ENCODE peak calls at places on chromosomes 2 and 18, in four cellular contexts. One of them, this sample, is unnamed.

GRCh38 chr2:86510436-86510933 is 52.8 kb downstream of the CHMP3 start:
- DNase-seq in HCT116: no peak
- DNase-seq in neural crest cell: no peak
- DNase-seq in BJ: no peak
- DNase-seq in this sample: no peak

GRCh38 chr2:189347540-189347939 is 93.7 kb upstream of the WDR75 start:
- DNase-seq in HCT116: peak
- DNase-seq in neural crest cell: no peak
- DNase-seq in BJ: peak
- DNase-seq in this sample: no peak

GRCh38 chr2:99401841-99402240 is 64.7 kb downstream of the EIF5B start:
- DNase-seq in HCT116: no peak
- DNase-seq in neural crest cell: no peak
- DNase-seq in BJ: no peak
- DNase-seq in this sample: no peak

GRCh38 chr2:54549912-54550518 is 93.9 kb downstream of the SPTBN1 start:
- DNase-seq in HCT116: no peak
- DNase-seq in neural crest cell: no peak
- DNase-seq in BJ: no peak
- DNase-seq in this sample: no peak

GRCh38 chr2:133324150-133324561 is 244.1 kb downstream of the NCKAP5 start:
- DNase-seq in HCT116: no peak
- DNase-seq in neural crest cell: no peak
- DNase-seq in BJ: peak
- DNase-seq in this sample: no peak

GRCh38 chr2:223724831-223725230 is 112.6 kb downstream of the AP1S3 start:
- DNase-seq in HCT116: no peak
- DNase-seq in neural crest cell: no peak
- DNase-seq in BJ: no peak
- DNase-seq in this sample: no peak

GRCh38 chr2:25894135-25894830 is 16.0 kb upstream of the ASXL2 start:
- DNase-seq in HCT116: no peak
- DNase-seq in neural crest cell: no peak
- DNase-seq in BJ: no peak
- DNase-seq in this sample: no peak

GRCh38 chr18:44601447-44601846 is 79.2 kb upstream of the SETBP1 start:
- DNase-seq in HCT116: no peak
- DNase-seq in neural crest cell: no peak
- DNase-seq in BJ: peak
- DNase-seq in this sample: no peak

GRCh38 chr2:195270466-195270865 is 386.6 kb upstream of the SLC39A10 start:
- DNase-seq in HCT116: no peak
- DNase-seq in neural crest cell: no peak
- DNase-seq in BJ: no peak
- DNase-seq in this sample: no peak

GRCh38 chr2:101341421-101341820 is 32.9 kb upstream of the RNF149 start:
- DNase-seq in HCT116: no peak
- DNase-seq in neural crest cell: no peak
- DNase-seq in BJ: no peak
- DNase-seq in this sample: no peak

GRCh38 chr2:38466849-38467767 is 90.0 kb upstream of the ATL2 start:
- DNase-seq in HCT116: no peak
- DNase-seq in neural crest cell: no peak
- DNase-seq in BJ: no peak
- DNase-seq in this sample: no peak

GRCh38 chr2:176612736-176613135 is 343.5 kb downstream of the MTX2 start:
- DNase-seq in HCT116: no peak
- DNase-seq in neural crest cell: no peak
- DNase-seq in BJ: no peak
- DNase-seq in this sample: no peak

GRCh38 chr2:108612514-108613183 is 78.4 kb downstream of the LIMS1 start:
- DNase-seq in HCT116: no peak
- DNase-seq in neural crest cell: no peak
- DNase-seq in BJ: no peak
- DNase-seq in this sample: no peak

GRCh38 chr2:127843677-127844076 is 14.3 kb downstream of the POLR2D start:
- DNase-seq in HCT116: no peak
- DNase-seq in neural crest cell: no peak
- DNase-seq in BJ: no peak
- DNase-seq in this sample: no peak

GRCh38 chr2:38529208-38529607 is 73.5 kb downstream of the HNRNPLL start:
- DNase-seq in HCT116: no peak
- DNase-seq in neural crest cell: no peak
- DNase-seq in BJ: no peak
- DNase-seq in this sample: no peak

GRCh38 chr2:103396152-103396551 is 634.3 kb downstream of the TMEM182 start:
- DNase-seq in HCT116: no peak
- DNase-seq in neural crest cell: no peak
- DNase-seq in BJ: no peak
- DNase-seq in this sample: no peak

GRCh38 chr2:173898178-173898668 is 67.0 kb downstream of the SP3 start:
- DNase-seq in HCT116: no peak
- DNase-seq in neural crest cell: no peak
- DNase-seq in BJ: no peak
- DNase-seq in this sample: no peak

GRCh38 chr2:189350515-189351209 is 90.6 kb upstream of the WDR75 start:
- DNase-seq in HCT116: no peak
- DNase-seq in neural crest cell: no peak
- DNase-seq in BJ: peak
- DNase-seq in this sample: no peak

GRCh38 chr18:79394438-79395307 is 1.1 kb upstream of the NFATC1 start:
- DNase-seq in HCT116: no peak
- DNase-seq in neural crest cell: no peak
- DNase-seq in BJ: no peak
- DNase-seq in this sample: peak

GRCh38 chr2:148812306-148812705 is 62.7 kb upstream of the KIF5C start:
- DNase-seq in HCT116: no peak
- DNase-seq in neural crest cell: no peak
- DNase-seq in BJ: no peak
- DNase-seq in this sample: no peak

GRCh38 chr2:20633794-20634259 is 17.1 kb downstream of the HS1BP3 start:
- DNase-seq in HCT116: no peak
- DNase-seq in neural crest cell: no peak
- DNase-seq in BJ: no peak
- DNase-seq in this sample: peak

GRCh38 chr2:100180503-100180902 is 38.1 kb upstream of the AFF3 start:
- DNase-seq in HCT116: no peak
- DNase-seq in neural crest cell: no peak
- DNase-seq in BJ: no peak
- DNase-seq in this sample: no peak

GRCh38 chr2:1670636-1671035 is 73.7 kb downstream of the PXDN start:
- DNase-seq in HCT116: no peak
- DNase-seq in neural crest cell: no peak
- DNase-seq in BJ: no peak
- DNase-seq in this sample: no peak

GRCh38 chr2:81545626-81546025 is 1241.1 kb upstream of the LRRTM1 start:
- DNase-seq in HCT116: no peak
- DNase-seq in neural crest cell: no peak
- DNase-seq in BJ: no peak
- DNase-seq in this sample: no peak

GRCh38 chr2:130376433-130377293 is 20.8 kb downstream of the PTPN18 start:
- DNase-seq in HCT116: no peak
- DNase-seq in neural crest cell: no peak
- DNase-seq in BJ: no peak
- DNase-seq in this sample: no peak

GRCh38 chr2:25131253-25131566 is 37.2 kb downstream of the POMC start:
- DNase-seq in HCT116: no peak
- DNase-seq in neural crest cell: no peak
- DNase-seq in BJ: no peak
- DNase-seq in this sample: no peak

GRCh38 chr2:23427350-23427749 is 42.4 kb downstream of the KLHL29 start:
- DNase-seq in HCT116: no peak
- DNase-seq in neural crest cell: no peak
- DNase-seq in BJ: no peak
- DNase-seq in this sample: no peak

GRCh38 chr2:170985407-170985806 is 56.4 kb downstream of the GORASP2 start:
- DNase-seq in HCT116: no peak
- DNase-seq in neural crest cell: no peak
- DNase-seq in BJ: no peak
- DNase-seq in this sample: no peak

GRCh38 chr2:217890445-217890844 is 112.3 kb downstream of the TNS1 start:
- DNase-seq in HCT116: no peak
- DNase-seq in neural crest cell: no peak
- DNase-seq in BJ: no peak
- DNase-seq in this sample: no peak

GRCh38 chr2:12080360-12080759 is 333.9 kb downstream of the LPIN1 start:
- DNase-seq in HCT116: no peak
- DNase-seq in neural crest cell: no peak
- DNase-seq in BJ: no peak
- DNase-seq in this sample: no peak

GRCh38 chr2:134919360-134920210 is 963 bp downstream of the CCNT2 start:
- DNase-seq in HCT116: no peak
- DNase-seq in neural crest cell: peak
- DNase-seq in BJ: no peak
- DNase-seq in this sample: no peak

GRCh38 chr2:49360051-49360767 is 205.9 kb upstream of the FSHR start:
- DNase-seq in HCT116: no peak
- DNase-seq in neural crest cell: no peak
- DNase-seq in BJ: no peak
- DNase-seq in this sample: no peak

DNA sequence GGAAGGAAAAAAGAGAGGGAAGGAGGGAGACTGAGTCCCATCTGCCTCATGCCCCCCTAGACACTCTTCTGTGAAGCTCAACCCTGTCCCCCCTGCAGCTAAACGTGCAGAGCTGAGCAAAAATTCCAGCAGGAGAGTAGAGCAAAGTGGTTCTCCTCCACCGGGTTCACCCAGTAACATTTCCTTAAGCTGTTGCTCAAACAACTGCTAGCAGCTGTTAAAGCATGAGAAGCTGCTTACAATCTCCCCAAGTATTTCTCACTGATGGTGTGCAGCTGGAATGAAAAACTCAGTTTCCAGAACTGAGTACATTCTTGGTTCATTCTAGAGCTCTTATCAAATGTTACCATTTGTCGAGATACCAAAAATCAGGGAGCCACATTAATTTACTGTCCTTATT is 92.4 kb downstream of the STK39 start:
- DNase-seq in HCT116: no peak
- DNase-seq in neural crest cell: no peak
- DNase-seq in BJ: no peak
- DNase-seq in this sample: no peak
- TF ChIP-seq CTCF in HCT116: no peak
- TF ChIP-seq CTCF in neural crest cell: no peak
- TF ChIP-seq CTCF in BJ: no peak
- TF ChIP-seq CTCF in this sample: no peak

DNA sequence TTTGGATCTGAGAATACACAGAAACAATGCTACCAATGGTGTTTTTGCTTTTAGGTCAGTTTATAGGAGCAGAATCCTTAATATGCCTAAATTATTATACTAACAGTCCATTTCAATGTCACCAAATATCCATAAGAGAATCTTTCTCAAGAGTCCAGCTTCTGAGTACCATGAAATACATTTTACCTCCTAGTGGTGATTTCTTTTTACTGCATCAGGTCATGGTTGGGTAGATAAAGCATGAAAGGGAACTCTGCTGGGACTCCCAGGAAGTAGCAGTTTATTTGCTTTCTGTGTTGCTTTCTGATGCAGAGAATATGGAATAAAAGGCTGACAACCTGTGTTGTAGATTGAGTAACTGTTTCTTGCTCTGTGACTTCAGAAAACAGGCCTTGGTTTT is 115.6 kb downstream of the PPP1R1C start:
- DNase-seq in HCT116: no peak
- DNase-seq in neural crest cell: no peak
- DNase-seq in BJ: no peak
- DNase-seq in this sample: no peak
- TF ChIP-seq CTCF in HCT116: peak
- TF ChIP-seq CTCF in neural crest cell: peak
- TF ChIP-seq CTCF in BJ: peak
- TF ChIP-seq CTCF in this sample: peak

GRCh38 chr2:235305678-235306077 is 188.2 kb upstream of the AGAP1 start:
- DNase-seq in HCT116: no peak
- DNase-seq in neural crest cell: no peak
- DNase-seq in BJ: no peak
- DNase-seq in this sample: no peak

GRCh38 chr2:235312571-235312970 is 181.3 kb upstream of the AGAP1 start:
- DNase-seq in HCT116: no peak
- DNase-seq in neural crest cell: no peak
- DNase-seq in BJ: no peak
- DNase-seq in this sample: no peak

GRCh38 chr2:235314371-235314915 is 179.4 kb upstream of the AGAP1 start:
- DNase-seq in HCT116: no peak
- DNase-seq in neural crest cell: no peak
- DNase-seq in BJ: no peak
- DNase-seq in this sample: no peak

GRCh38 chr2:235311044-235311443 is 182.8 kb upstream of the AGAP1 start:
- DNase-seq in HCT116: no peak
- DNase-seq in neural crest cell: no peak
- DNase-seq in BJ: no peak
- DNase-seq in this sample: no peak
- TF ChIP-seq CTCF in HCT116: no peak
- TF ChIP-seq CTCF in neural crest cell: no peak
- TF ChIP-seq CTCF in BJ: no peak
- TF ChIP-seq CTCF in this sample: no peak

GRCh38 chr2:42359894-42360483 is 1.0 kb downstream of the COX7A2L start:
- DNase-seq in HCT116: no peak
- DNase-seq in neural crest cell: no peak
- DNase-seq in BJ: no peak
- DNase-seq in this sample: no peak

GRCh38 chr2:42361728-42362298 is 796 bp upstream of the COX7A2L start:
- DNase-seq in HCT116: no peak
- DNase-seq in neural crest cell: no peak
- DNase-seq in BJ: no peak
- DNase-seq in this sample: no peak

GRCh38 chr2:42359304-42359749 is 1.7 kb downstream of the COX7A2L start:
- DNase-seq in HCT116: no peak
- DNase-seq in neural crest cell: no peak
- DNase-seq in BJ: no peak
- DNase-seq in this sample: no peak

GRCh38 chr2:42360493-42360889 is 526 bp downstream of the COX7A2L start:
- DNase-seq in HCT116: no peak
- DNase-seq in neural crest cell: no peak
- DNase-seq in BJ: no peak
- DNase-seq in this sample: no peak

DNA sequence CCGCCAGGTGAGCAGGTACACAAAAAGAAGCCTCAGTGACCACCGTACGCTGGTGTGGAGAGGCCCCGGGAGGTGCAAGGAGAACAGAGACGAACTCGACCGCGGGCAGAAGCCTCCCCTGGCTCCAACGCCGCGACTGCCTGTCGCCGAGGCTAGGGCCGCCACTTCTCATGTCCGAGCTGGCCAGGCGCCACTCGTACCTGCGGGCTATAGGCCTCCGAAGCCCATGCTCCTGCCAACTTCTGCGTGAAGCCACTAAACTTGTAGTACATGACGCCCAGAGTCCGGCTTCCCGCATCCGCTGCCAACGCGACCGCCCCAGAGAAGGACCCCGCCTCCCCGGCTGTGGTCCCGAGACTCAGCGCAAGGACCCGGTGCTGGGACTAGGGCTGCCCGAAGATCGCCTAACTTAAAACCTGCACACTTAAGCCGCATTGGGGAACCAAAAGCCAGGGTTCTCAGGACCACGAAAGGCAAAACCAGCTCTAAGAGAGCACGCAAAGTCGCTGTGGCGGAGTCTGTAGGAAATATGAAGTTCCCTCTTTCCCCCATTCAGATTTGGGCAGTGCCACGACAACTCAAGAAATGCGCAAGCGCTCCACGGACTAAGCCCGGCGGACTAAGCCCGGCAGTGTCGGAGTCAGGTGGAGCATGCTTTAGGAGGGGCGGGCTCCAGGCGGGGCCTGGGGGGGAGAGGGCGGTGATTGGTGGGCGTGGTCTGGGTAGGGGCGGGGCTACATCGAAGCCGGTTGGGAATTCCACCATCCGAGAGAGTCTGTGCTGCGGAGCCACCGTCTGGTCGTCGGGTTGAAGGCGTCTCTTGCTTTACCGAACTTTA is at the start of gene COX7A2L:
- DNase-seq in HCT116: peak
- DNase-seq in neural crest cell: peak
- DNase-seq in BJ: peak
- DNase-seq in this sample: peak
- TF ChIP-seq CTCF in HCT116: peak
- TF ChIP-seq CTCF in neural crest cell: no peak
- TF ChIP-seq CTCF in BJ: peak
- TF ChIP-seq CTCF in this sample: peak

This sample was measured in chondrocyte.